ENCODE peak calls at places on chromosome 11, in eight cellular contexts. N, H, X, Q, W, D, K and B are unnamed samples.

GRCh38 chr11:19374189-19374588 is 133.4 kb upstream of the E2F8 start:
- DNase-seq in Q (peak), W (no peak), H (no peak), N (peak), K (no peak), D (no peak), X (no peak), B (no peak)

GRCh38 chr11:108927791-108928545 is 263.1 kb downstream of the DDX10 start:
- DNase-seq in H (no peak), W (peak), N (peak), Q (no peak), K (no peak), D (no peak), X (no peak), B (no peak)

GRCh38 chr11:119103793-119104192 is 2.1 kb upstream of the DPAGT1 start:
- DNase-seq in D (no peak), X (no peak), N (no peak), Q (no peak), K (no peak), H (no peak), W (no peak), B (no peak)

GRCh38 chr11:35047179-35047578 is 91.8 kb upstream of the CD44 start:
- DNase-seq in D (no peak), H (no peak), K (no peak), X (no peak), N (no peak), Q (no peak), W (no peak), B (no peak)

GRCh38 chr11:16610213-16610737 is 128.2 kb upstream of the C11orf58 start:
- DNase-seq in H (no peak), K (no peak), X (no peak), N (no peak), D (no peak), W (no peak), Q (no peak), B (no peak)

GRCh38 chr11:45056529-45056928 is 89.9 kb upstream of the PRDM11 start:
- DNase-seq in D (no peak), H (no peak), N (no peak), K (no peak), Q (no peak), W (peak), X (no peak), B (no peak)

GRCh38 chr11:11366793-11367192 is 13.7 kb upstream of the CSNK2A3 start:
- DNase-seq in N (peak), D (no peak), H (no peak), K (no peak), Q (no peak), X (peak), W (no peak), B (no peak)

GRCh38 chr11:20293531-20293930 is 70.0 kb upstream of the HTATIP2 start:
- DNase-seq in W (no peak), N (no peak), Q (no peak), H (no peak), D (no peak), X (no peak), K (no peak), B (no peak)

GRCh38 chr11:2898366-2899079 is 12.9 kb upstream of the CDKN1C start:
- DNase-seq in X (peak), W (no peak), H (no peak), Q (peak), D (no peak), K (no peak), N (peak), B (no peak)